ENCODE peak calls at places on chromosomes 16 and 17, in eight cellular contexts. W, S, E, G, I, C, Y and D are unnamed samples.

GRCh38 chr16:4426021-4426684 is 485 bp downstream of the DNAJA3 start:
- DNase-seq in S (no peak), Y (no peak), G (no peak), I (peak; percentile 29), E (no peak), W (no peak), C (peak; percentile 26), D (no peak)

GRCh38 chr17:6446516-6447100 is 2.4 kb downstream of the PIMREG start:
- DNase-seq in G (no peak), Y (no peak), C (no peak), E (no peak), I (no peak), W (peak; percentile 10), S (no peak), D (no peak)

GRCh38 chr17:1643293-1643998 is 2.1 kb downstream of the SCARF1 start:
- DNase-seq in C (peak; percentile 88), Y (peak; percentile 26), G (peak; percentile 92), S (no peak), W (peak; percentile 67), E (no peak), I (peak; percentile 88), D (peak; percentile 74)

GRCh38 chr17:48722201-48722907 is at the start of gene PRAC1:
- DNase-seq in E (no peak), Y (no peak), I (no peak), C (no peak), W (no peak), S (no peak), G (no peak), D (no peak)

GRCh38 chr16:81521141-81521626 is 76.6 kb downstream of the CMIP start:
- DNase-seq in Y (peak; percentile 22), W (peak; percentile 50), S (no peak), G (peak; percentile 44), E (no peak), I (no peak), C (peak; percentile 73), D (peak; percentile 76)

GRCh38 chr16:84143784-84144199 is 1.2 kb downstream of the HSDL1 start:
- DNase-seq in E (no peak), W (no peak), Y (no peak), I (no peak), G (no peak), C (no peak), S (no peak), D (no peak)

GRCh38 chr17:80920406-80920805 is 71.2 kb upstream of the CHMP6 start:
- DNase-seq in E (no peak), S (no peak), G (no peak), I (no peak), C (no peak), W (peak; percentile 36), Y (no peak), D (no peak)

GRCh38 chr17:46818929-46819859 is 702 bp upstream of the WNT3 start:
- DNase-seq in C (peak; percentile 72), S (no peak), W (no peak), G (no peak), E (no peak), I (no peak), Y (no peak), D (peak; percentile 53)

GRCh38 chr17:70120420-70120819 is 45.4 kb downstream of the KCNJ16 start:
- DNase-seq in Y (no peak), C (no peak), W (no peak), S (no peak), G (no peak), E (no peak), I (no peak), D (no peak)

GRCh38 chr17:49337900-49338299 is 24.1 kb downstream of the ZNF652 start:
- DNase-seq in E (no peak), I (no peak), Y (no peak), G (no peak), W (no peak), S (no peak), C (no peak), D (no peak)

GRCh38 chr17:75637143-75637538 is 3.9 kb downstream of the SMIM5 start:
- DNase-seq in C (no peak), S (no peak), G (peak; percentile 86), W (no peak), I (no peak), E (no peak), Y (no peak), D (no peak)

GRCh38 chr16:2912330-2913199 is 834 bp downstream of the FLYWCH1 start:
- DNase-seq in S (no peak), C (peak; percentile 43), G (peak; percentile 33), E (peak; percentile 34), I (peak; percentile 42), Y (peak; percentile 27), W (peak; percentile 72), D (no peak)

GRCh38 chr16:68264128-68265077 is at the start of gene SLC7A6:
- DNase-seq in Y (peak; percentile 76), W (peak; percentile 91), S (peak; percentile 72), I (peak; percentile 84), G (peak; percentile 79), C (peak; percentile 90), E (no peak), D (peak; percentile 90)

GRCh38 chr16:3823427-3823826 is 57.1 kb downstream of the CREBBP start:
- DNase-seq in I (no peak), E (no peak), C (no peak), Y (no peak), S (no peak), G (no peak), W (no peak), D (no peak)

GRCh38 chr16:67086829-67087228 is 22.9 kb upstream of the PHAF1 start:
- DNase-seq in W (no peak), E (peak; percentile 21), G (no peak), Y (no peak), I (no peak), S (no peak), C (no peak), D (no peak)

GRCh38 chr17:59366040-59366757 is 34.7 kb downstream of the YPEL2 start:
- DNase-seq in I (no peak), W (no peak), G (peak; percentile 48), Y (no peak), S (no peak), C (no peak), E (no peak), D (no peak)
- TF ChIP-seq CTCF in I (no peak), W (no peak), G (no peak), Y (no peak), S (no peak), C (no peak), E (peak; percentile 9), D (no peak)

DNA sequence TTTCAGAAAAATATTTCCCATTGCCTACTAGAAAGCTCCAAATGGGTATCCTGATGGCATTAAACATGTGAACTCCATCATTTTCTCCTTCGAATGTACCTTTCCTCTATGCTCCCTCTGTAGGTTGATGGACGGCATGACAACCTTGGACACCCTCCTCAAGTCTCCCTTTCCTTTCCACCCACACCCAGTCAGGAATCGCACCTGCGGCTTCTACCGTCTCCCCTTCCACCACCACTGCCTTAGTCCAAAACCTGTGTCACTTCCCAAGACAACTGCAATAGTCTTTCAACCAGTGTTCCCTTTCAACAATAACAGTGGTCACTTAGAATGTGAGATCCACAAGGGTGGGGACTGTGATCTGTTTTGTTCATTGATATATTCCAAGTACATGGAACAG is 233.1 kb upstream of the AXIN2 start:
- DNase-seq in C (no peak), S (no peak), G (peak; percentile 38), W (no peak), Y (no peak), I (peak; percentile 37), E (no peak), D (no peak)
- TF ChIP-seq CTCF in C (peak; percentile 34), S (no peak), G (peak; percentile 72), W (peak; percentile 48), Y (peak; percentile 29), I (peak; percentile 63), E (peak; percentile 53), D (no peak)

GRCh38 chr17:36653374-36653773 is 52.0 kb downstream of the MRM1 start:
- DNase-seq in S (no peak), Y (no peak), G (no peak), I (no peak), C (no peak), W (no peak), E (no peak), D (no peak)
- TF ChIP-seq CTCF in S (no peak), Y (no peak), G (no peak), I (no peak), C (no peak), W (no peak), E (no peak), D (no peak)

DNA sequence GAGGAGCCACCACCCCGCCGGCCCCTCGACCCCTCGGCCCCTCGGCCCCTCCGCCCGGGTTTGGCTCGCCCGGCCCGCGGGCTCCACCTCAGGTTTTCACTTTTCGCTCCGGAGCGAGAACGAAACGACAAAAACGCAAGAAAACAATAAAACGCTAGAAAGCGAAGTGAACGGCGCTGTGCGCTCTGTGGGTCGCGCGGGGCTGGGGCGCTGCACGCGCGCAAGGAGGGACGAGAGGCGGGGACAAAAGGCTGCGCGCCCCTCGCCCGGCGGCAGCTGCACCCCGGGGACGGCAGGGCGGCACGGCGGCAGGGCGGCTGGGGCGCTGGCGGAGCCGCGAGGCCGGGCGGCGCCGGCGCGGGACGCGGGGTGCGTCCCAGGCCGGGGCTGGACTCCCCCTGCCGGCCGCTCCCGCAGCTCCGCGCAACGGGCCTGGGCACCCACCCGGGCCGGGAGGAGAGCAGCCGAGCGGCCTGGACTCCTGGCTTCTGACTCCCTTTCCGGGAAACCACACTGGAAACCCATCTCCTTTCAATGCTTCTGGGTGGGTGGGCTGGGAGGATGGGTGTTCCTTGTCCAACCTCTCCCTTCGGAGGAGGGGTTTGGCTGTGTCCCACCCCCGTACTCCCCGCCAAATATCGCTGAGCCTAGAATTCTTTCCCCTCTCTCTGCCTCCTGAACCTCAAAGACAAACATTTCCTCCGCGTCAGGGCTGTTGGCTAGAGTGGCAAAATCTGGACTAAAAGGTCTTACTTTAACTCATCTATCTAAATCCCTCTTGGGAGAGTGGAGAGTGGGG is 9.9 kb downstream of the TBX2 start:
- DNase-seq in C (peak; percentile 79), Y (peak; percentile 28), W (peak; percentile 79), E (no peak), I (peak; percentile 67), G (peak; percentile 69), S (peak; percentile 41), D (peak; percentile 69)
- TF ChIP-seq CTCF in C (peak; percentile 64), Y (peak; percentile 48), W (peak; percentile 62), E (peak; percentile 47), I (no peak), G (no peak), S (peak; percentile 81), D (peak; percentile 48)